ENCODE peak calls at places on chromosomes 2 and 18, in five cellular contexts. B, G, J, Q and M are unnamed samples.

GRCh38 chr18:77346446-77346845 is 96.8 kb downstream of the GALR1 start:
- DNase-seq in B (no peak), G (no peak), J (no peak), Q (no peak), M (no peak)

GRCh38 chr2:168346725-168347477 is 99.5 kb upstream of the STK39 start:
- DNase-seq in B (peak), G (peak), J (peak), Q (peak), M (peak)

GRCh38 chr2:229731916-229732315 is 17.6 kb upstream of the DNER start:
- DNase-seq in B (no peak), G (no peak), J (no peak), Q (no peak), M (no peak)

GRCh38 chr2:236818281-236819045 is 248.8 kb downstream of the ACKR3 start:
- DNase-seq in B (no peak), G (no peak), J (no peak), Q (no peak), M (no peak)

GRCh38 chr2:176169181-176169580 is 12.1 kb downstream of the HOXD3 start:
- DNase-seq in B (no peak), G (no peak), J (no peak), Q (no peak), M (no peak)

GRCh38 chr18:38940863-38941531 is 1375.4 kb upstream of the CELF4 start:
- DNase-seq in B (peak), G (no peak), J (peak), Q (peak), M (peak)

GRCh38 chr2:216616083-216616678 is 17.0 kb upstream of the IGFBP2 start:
- DNase-seq in B (no peak), G (no peak), J (no peak), Q (no peak), M (no peak)

GRCh38 chr2:81706856-81707255 is 1402.3 kb upstream of the LRRTM1 start:
- DNase-seq in B (no peak), G (no peak), J (no peak), Q (no peak), M (no peak)

GRCh38 chr2:190867182-190867581 is 13.4 kb upstream of the GLS start:
- DNase-seq in B (no peak), G (no peak), J (no peak), Q (no peak), M (no peak)

GRCh38 chr18:63155910-63156773 is 163.4 kb downstream of the BCL2 start:
- DNase-seq in B (no peak), G (no peak), J (no peak), Q (no peak), M (no peak)

GRCh38 chr18:63154350-63155152 is 165.0 kb downstream of the BCL2 start:
- DNase-seq in B (no peak), G (no peak), J (no peak), Q (no peak), M (no peak)

GRCh38 chr18:63157293-63158011 is 162.1 kb downstream of the BCL2 start:
- DNase-seq in B (peak), G (no peak), J (no peak), Q (no peak), M (no peak)

GRCh38 chr18:63152791-63153190 is 166.8 kb downstream of the BCL2 start:
- DNase-seq in B (no peak), G (no peak), J (no peak), Q (no peak), M (no peak)

DNA sequence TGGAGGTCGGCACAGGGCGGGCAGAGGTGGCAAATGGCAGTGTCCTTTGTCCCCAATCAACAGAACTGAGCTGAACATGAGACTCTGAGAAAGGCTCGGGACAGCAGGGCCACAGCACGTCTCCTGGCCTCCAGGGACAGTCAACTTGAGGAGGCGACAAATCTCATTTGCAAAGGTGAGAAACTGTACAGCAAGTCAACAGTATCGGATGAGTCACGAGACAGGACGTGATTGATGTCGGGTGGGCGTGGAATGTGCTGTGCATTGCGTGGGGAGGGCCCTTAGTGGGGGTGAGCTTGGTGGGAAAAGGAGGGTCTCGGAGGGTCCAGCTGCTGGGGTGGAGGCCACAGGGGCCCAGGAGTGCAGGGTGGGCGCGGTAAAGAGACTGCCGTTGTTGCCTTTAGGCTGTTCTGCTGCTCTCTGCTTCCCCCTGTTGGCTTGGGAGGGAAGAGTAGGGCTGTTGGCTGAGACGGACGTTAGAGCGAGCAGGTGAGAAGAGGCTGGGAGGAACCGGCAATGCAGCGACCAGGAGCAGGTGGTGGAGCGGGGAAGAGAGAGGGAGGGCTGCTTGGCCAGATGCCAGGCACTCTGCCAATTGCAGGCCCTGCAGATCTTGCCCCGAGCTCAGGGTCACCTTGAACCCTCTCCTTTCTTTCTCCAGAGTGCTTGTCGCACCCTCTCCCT is 164.3 kb downstream of the BCL2 start:
- DNase-seq in B (peak), G (peak), J (peak), Q (peak), M (peak)
- TF ChIP-seq ESRRA in B (peak), G (no peak), J (no peak), Q (no peak), M (no peak)

GRCh38 chr18:46275370-46275769 is 171.2 kb downstream of the HAUS1 start:
- DNase-seq in B (no peak), G (no peak), J (no peak), Q (no peak), M (no peak)
- TF ChIP-seq ESRRA in B (no peak), G (no peak), J (no peak), Q (no peak), M (no peak)

DNA sequence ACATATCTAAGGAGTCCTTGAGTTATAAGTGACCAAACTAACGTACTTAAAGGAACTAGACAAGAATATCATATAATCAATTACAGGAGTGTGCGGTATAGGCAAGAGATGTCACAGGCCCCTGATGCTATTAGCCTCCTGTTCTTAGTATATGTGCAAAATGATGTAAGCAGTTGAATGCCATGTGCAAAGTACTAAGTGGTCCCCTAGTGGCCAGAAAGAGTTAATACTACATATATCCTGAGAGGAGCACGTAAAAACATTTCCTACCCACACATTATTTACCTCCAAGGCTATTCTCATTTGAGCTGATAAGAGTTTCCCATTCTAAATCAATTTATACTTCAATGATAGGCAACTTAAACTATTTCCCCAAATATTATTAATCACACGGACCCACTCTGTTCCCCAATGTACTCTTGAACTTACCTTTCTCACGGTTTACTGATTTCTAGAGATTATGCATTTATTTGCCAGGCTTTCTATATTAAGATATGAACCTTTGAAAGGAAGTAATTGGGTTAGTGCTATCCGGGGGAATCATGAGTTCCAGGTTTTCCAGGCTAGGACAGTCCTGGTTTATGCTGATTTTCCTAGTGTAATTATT is 158.0 kb upstream of the KLHL14 start:
- DNase-seq in B (no peak), G (no peak), J (peak), Q (peak), M (peak)
- TF ChIP-seq ESRRA in B (no peak), G (no peak), J (no peak), Q (no peak), M (no peak)

GRCh38 chr18:47180765-47181164 is 4.6 kb upstream of the IER3IP1 start:
- DNase-seq in B (no peak), G (no peak), J (no peak), Q (no peak), M (no peak)

GRCh38 chr18:47187721-47188120 is 11.6 kb upstream of the IER3IP1 start:
- DNase-seq in B (no peak), G (no peak), J (no peak), Q (no peak), M (no peak)

GRCh38 chr18:47184419-47185050 is 8.4 kb upstream of the IER3IP1 start:
- DNase-seq in B (no peak), G (no peak), J (peak), Q (peak), M (peak)
- TF ChIP-seq ESRRA in B (no peak), G (no peak), J (peak), Q (no peak), M (no peak)

DNA sequence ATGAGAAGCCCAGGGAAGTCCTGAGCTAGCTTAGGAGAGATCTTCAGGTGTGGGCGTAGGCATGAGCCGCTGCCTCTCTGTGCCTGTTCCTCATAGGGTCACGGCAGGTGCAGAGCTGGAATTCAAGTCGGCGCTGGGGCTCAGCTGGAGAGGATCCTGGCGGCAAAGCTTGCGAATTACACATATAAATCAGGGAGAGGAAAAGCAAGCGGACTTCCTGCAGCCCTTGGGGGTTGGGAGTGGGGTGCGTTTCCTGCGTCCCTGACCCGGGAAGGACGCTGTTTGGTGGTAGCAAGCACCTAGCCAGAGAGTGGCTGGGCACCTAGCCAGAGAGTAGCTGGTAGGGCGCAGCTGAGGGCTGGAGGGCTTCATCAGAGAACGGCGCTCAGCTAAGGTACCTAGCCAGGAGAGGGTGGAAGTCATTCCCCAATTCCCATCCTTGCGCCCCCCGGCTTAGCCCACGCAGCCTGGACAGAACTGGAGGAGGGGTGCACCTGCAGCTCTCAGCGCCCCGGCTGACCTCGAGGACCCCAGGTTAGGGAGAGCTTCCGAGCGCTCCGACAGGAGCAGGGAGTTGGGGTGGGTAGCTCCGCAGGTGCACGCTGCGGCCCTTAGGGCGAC is 459 bp upstream of the EFR3B start:
- DNase-seq in B (no peak), G (peak), J (no peak), Q (peak), M (peak)
- TF ChIP-seq ESRRA in B (no peak), G (no peak), J (no peak), Q (no peak), M (no peak)

GRCh38 chr2:1081411-1082225 is 131.0 kb downstream of the SNTG2 start:
- DNase-seq in B (no peak), G (no peak), J (no peak), Q (no peak), M (no peak)
- TF ChIP-seq ESRRA in B (no peak), G (no peak), J (no peak), Q (no peak), M (no peak)

DNA sequence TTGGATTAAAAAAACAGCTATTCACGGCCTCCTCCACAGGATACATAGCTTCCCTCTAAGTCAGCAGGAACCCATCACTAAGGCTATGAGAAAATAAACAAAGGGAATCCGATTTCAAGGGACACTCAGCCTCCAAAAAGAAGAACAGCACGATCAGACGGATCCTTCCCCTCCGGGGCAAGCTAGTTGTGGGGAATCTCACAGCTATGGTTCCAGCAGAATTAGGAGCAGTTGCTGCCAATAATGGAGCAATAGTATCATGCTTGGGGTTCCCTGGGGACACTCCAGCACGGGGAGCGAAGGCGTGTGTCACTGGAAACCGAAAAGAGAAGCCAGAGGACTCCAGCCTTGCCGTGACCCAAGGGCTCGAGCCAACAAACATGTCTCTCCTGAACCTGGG is 163.1 kb downstream of the TTC32 start:
- DNase-seq in B (no peak), G (no peak), J (no peak), Q (no peak), M (no peak)
- TF ChIP-seq ESRRA in B (no peak), G (no peak), J (no peak), Q (no peak), M (no peak)

GRCh38 chr2:26764906-26765305 is 822 bp downstream of the SLC35F6 start:
- DNase-seq in B (no peak), G (no peak), J (no peak), Q (no peak), M (no peak)
- TF ChIP-seq ESRRA in B (no peak), G (no peak), J (no peak), Q (peak), M (no peak)

GRCh38 chr2:116716038-116716437 is 1098.5 kb upstream of the DDX18 start:
- DNase-seq in B (no peak), G (no peak), J (no peak), Q (no peak), M (no peak)

GRCh38 chr2:116719841-116720240 is 1094.7 kb upstream of the DDX18 start:
- DNase-seq in B (no peak), G (no peak), J (no peak), Q (no peak), M (no peak)

GRCh38 chr2:116718451-116718850 is 1096.0 kb upstream of the DDX18 start:
- DNase-seq in B (no peak), G (no peak), J (no peak), Q (no peak), M (no peak)

GRCh38 chr2:116716444-116716843 is 1098.0 kb upstream of the DDX18 start:
- DNase-seq in B (no peak), G (no peak), J (no peak), Q (no peak), M (no peak)
- TF ChIP-seq ESRRA in B (no peak), G (no peak), J (no peak), Q (no peak), M (no peak)

GRCh38 chr2:164992818-164993217 is 37.5 kb upstream of the SLC38A11 start:
- DNase-seq in B (no peak), G (peak), J (peak), Q (peak), M (peak)

DNA sequence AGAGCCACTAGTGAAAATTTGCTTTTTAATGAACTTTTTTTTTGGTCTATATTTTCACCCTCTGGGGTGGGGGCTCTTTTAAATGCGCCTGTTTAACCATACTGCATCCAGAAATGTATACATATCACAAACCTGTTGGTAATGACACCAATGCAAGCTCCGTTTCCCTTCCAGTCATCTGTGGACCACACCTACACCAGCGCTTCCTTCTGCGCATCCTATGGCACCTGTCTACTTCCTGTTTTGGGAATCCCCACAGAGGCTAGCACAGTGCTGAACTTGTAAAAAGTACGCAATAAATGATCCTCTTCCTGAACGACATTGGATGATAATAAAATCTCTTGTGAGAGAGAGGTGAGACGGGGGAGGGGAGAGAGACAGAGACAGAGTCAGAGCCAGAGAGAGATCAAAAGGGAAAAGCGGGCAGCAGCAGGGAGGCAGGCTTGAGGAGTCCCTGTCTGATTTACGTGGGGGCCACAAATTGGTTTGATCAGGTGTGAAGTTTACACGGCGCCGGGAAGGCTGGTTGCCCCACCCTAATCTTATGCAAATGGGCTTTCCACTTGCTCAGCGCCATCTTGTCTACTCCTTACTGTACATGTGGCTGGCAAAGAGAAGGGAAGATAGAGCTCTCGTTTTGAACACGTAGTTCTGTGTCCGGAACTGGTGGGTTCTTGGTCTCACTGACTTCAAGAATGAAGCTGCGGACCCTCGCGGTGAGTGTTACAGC is 38.1 kb upstream of the SLC38A11 start:
- DNase-seq in B (no peak), G (no peak), J (no peak), Q (no peak), M (no peak)
- TF ChIP-seq ESRRA in B (no peak), G (no peak), J (no peak), Q (no peak), M (no peak)